ENCODE peak calls at places on chromosomes 11 and 22, in four cellular contexts. G is adrenal gland, O is psoas muscle, M is left ventricle myocardium inferior. L is an unnamed sample.
A peak's percentile ranks its signal among the peaks of the same experiment; 100 is the strongest.

GRCh38 chr11:117970400-117971024 is 15.7 kb upstream of the IL10RA start:
- DNase-seq in G (peak; percentile 21), O (no peak), M (no peak), L (no peak)

GRCh38 chr11:119338946-119339580 is 1.6 kb downstream of the C1QTNF5 start:
- DNase-seq in G (no peak), O (no peak), M (no peak), L (no peak)

GRCh38 chr22:28112548-28113043 is 193.5 kb upstream of the PITPNB start:
- DNase-seq in G (peak; percentile 36), O (peak; percentile 80), M (peak; percentile 48), L (no peak)

GRCh38 chr11:118618991-118619375 is 11.6 kb downstream of the PHLDB1 start:
- DNase-seq in G (peak; percentile 29), O (peak; percentile 74), M (peak; percentile 64), L (no peak)

GRCh38 chr11:106879029-106879428 is 139.2 kb downstream of the GUCY1A2 start:
- DNase-seq in G (no peak), O (no peak), M (no peak), L (no peak)

GRCh38 chr22:45598596-45599217 is 72.9 kb upstream of the ATXN10 start:
- DNase-seq in G (no peak), O (peak; percentile 35), M (no peak), L (no peak)

GRCh38 chr11:110818032-110818687 is 105.9 kb upstream of the ARHGAP20 start:
- DNase-seq in G (no peak), O (no peak), M (no peak), L (no peak)

GRCh38 chr11:63783925-63784592 is 15.5 kb upstream of the ZFTA start:
- DNase-seq in G (no peak), O (no peak), M (no peak), L (no peak)

GRCh38 chr11:119356349-119357031 is 10.0 kb upstream of the MFRP start:
- DNase-seq in G (peak; percentile 77), O (peak; percentile 93), M (peak; percentile 83), L (peak; percentile 76)

GRCh38 chr11:57425565-57426438 is 1.1 kb downstream of the SLC43A3 start:
- DNase-seq in G (peak; percentile 47), O (peak; percentile 75), M (peak; percentile 65), L (no peak)

GRCh38 chr11:125286486-125286885 is 121.9 kb downstream of the PKNOX2 start:
- DNase-seq in G (no peak), O (no peak), M (no peak), L (no peak)

GRCh38 chr11:27701262-27702105 is 1.2 kb upstream of the BDNF start:
- DNase-seq in G (peak; percentile 29), O (peak; percentile 54), M (peak; percentile 41), L (no peak)

GRCh38 chr22:39089928-39090327 is 7.1 kb upstream of the APOBEC3H start:
- DNase-seq in G (no peak), O (peak; percentile 23), M (no peak), L (no peak)

DNA sequence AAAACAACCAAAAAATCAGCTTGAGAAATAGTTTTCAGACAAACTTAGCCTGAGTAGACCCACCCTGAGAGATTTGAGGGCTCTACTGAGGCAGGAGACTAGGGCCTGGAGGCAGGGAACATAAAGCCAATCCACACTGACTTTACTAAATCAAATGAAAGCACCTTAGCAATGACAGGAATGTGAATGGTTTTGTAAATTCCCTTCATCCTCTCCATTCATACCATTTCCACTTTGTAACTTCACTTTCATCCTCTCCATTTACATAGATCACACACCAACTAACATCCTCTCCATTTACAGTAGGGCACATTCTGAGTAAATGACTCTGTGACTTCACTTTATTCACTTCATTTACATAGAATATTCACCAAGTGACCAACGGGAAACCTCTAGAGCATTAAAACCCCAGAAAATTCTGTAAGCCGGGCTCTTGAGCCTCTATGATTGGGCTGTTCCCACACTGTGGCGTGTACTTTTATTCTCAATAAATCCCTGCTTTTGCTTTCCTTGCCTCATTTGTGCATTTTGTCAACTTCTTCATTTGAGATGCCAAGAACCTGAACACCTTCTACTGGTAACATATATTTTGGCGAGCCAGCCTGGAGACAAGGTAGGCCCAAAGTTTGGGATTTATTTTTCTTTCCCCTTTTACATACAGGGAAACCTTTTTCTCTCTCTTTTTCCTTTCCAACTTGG is 82.9 kb downstream of the PIWIL4 start:
- DNase-seq in G (no peak), O (no peak), M (no peak), L (no peak)
- H3K4me3 ChIP-seq in G (no peak overlapping the region), O (no peak overlapping the region), M (no peak overlapping the region), L (no peak overlapping the region)

DNA sequence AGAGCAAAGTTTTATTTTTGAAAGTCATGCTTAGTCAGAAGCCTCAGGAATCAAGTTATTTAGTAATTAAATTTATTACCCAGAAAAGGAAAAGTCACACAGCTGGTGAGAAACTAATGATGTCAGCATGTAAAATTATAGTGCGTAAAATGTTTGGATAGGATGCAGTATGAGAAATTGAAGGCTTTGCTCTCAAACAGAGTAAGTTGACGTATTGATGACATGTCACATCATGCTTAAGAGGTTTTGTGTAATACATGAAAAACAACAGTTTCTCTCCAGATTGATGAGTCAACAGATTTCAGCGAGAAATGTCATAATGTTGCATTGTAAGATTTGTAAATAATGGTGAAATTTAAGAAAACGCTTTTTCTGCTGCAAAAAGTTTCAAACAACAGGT is 769.8 kb downstream of the METTL15 start:
- DNase-seq in G (no peak), O (no peak), M (no peak), L (no peak)
- H3K27ac ChIP-seq in G (no peak overlapping the region), O (no peak overlapping the region), M (no peak overlapping the region), L (no peak overlapping the region)

DNA sequence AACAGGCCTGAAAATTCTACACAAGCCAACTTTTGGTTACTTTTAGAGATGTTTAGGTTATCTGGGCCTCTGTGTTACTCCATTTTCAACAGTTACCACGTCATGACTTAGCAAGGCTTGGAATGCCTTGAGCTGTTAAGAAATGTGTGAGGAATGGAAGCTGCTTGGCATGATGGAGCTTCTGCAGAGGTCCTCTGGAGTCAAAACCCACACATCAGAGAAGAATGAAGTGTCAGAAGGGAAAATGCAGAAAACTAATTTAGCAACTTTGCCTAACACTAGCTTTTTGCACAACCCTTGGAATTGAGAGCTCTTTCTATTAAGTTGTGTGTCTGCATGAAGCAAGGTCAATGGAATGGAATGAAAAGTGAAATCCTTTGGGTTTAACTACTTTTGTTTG is 27.4 kb downstream of the FAT3 start:
- DNase-seq in G (no peak), O (no peak), M (no peak), L (no peak)
- H3K4me1 ChIP-seq in G (no peaks in the 10 kb centered on the region), O (no peaks in the 10 kb centered on the region), M (no peaks in the 10 kb centered on the region), L (no peaks in the 10 kb centered on the region)

DNA sequence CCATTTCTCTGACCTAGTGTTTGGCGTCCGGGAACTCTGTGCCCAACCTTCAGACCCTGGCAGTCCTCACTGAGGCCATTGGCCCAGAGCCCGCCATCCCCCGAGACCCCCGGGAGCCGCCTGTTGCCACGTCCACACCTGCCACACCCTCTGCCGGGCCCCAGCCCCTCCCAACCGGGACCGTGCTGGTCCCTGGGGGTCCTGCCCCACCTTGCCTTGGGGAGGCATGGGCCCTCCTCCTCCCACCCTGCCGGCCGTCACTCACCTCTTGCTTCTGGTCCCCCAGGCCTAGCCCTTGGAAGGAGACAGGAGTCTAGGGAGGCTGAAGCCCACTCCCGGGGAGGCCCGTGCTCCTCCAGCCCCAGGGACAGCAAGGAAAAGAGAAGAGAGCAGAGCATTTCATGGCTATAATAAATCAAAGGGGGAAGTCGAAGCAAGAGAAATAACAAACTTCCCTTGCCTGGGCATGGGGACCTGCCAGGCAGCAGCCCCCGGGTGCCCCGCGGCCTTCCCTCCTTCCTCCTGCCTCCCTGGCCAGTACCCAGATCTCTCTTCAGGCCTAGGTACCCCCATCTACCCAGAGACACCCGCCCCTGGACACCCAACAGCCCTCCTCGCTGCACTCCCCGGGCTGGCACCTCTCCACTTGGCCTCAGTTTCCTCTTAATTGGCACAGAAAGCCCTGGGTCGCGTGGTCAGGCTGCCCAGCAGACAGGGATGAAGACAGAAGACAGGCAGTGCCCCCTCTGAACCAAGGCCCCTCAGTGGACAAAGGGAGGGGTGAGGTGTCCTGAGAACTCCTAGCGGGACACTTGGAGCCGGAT is 13.0 kb upstream of the SLC39A13 start:
- DNase-seq in G (no peak), O (peak; percentile 56), M (no peak), L (no peak)
- H3K4me3 ChIP-seq in G (no peak overlapping the region), O (peak overlapping the region; percentile 18), M (peak overlapping the region; percentile 28), L (no peak overlapping the region)

DNA sequence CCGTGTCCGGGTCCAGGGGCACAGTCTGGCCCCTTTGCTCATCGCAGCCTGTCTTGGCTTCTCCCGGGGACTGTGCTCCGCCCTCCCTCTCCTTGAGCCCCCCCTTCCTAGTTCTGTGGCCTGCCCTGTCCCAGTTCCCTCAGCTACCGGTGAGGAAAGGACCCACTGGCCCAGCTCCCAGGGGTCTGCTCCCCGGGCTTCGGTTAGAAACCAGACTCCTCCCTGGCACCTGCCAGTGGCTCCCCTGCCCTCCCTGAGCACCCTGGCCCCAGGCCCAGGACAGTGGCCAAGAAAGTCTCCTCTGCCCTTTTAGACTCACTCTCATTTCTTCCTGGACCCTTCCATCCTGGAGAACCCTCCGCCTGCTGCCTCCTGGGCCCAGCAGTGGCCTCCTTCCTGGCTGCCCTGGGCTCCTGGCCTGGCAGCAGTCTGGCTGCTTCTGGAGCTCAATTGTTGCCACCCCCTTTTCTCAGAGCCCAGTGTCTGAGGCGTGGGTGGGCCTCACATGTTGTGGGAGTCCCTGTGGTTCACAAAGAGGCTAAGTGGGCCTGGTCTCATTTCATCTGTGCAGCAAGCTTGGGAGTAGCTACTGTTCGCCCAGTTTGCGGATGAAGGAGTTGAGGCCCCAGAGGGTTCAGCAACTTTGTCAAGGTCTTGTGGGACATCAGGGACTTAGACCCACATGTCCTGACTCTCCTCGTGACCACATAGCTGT is 12.6 kb downstream of the PRDM11 start:
- DNase-seq in G (peak; percentile 17), O (no peak), M (no peak), L (no peak)
- H3K27ac ChIP-seq in G (no peak overlapping the region), O (peak overlapping the region; percentile 30), M (peak overlapping the region; percentile 71), L (no peak overlapping the region)

L was measured in CD4-positive, CD25-positive, alpha-beta regulatory T cell.